ENCODE peak calls at places on chromosomes 1 and 21, in four cellular contexts. N is CD8-positive, alpha-beta T cell; S is right cardiac atrium; Q is heart left ventricle. F is an unnamed sample.

GRCh38 chr21:41640756-41641509 is 125.9 kb downstream of the RIPK4 start:
- DNase-seq in N (no peak), S (no peak), Q (no peak), F (no peak)

GRCh38 chr1:53195913-53196484 is 625 bp upstream of the CPT2 start:
- DNase-seq in N (no peak), S (no peak), Q (no peak), F (no peak)

GRCh38 chr1:228964178-228964819 is 229.0 kb downstream of the RHOU start:
- DNase-seq in N (no peak), S (peak; percentile 88), Q (peak; percentile 62), F (no peak)

GRCh38 chr1:35851175-35851869 is 31.7 kb upstream of the AGO1 start:
- DNase-seq in N (no peak), S (no peak), Q (no peak), F (no peak)

GRCh38 chr1:213041443-213041842 is 9.6 kb upstream of the RPS6KC1 start:
- DNase-seq in N (no peak), S (no peak), Q (no peak), F (peak; percentile 2)

GRCh38 chr1:229567109-229567868 is 8.8 kb upstream of the ABCB10 start:
- DNase-seq in N (no peak), S (no peak), Q (no peak), F (no peak)

GRCh38 chr21:25862596-25862995 is 127.8 kb downstream of the GABPA start:
- DNase-seq in N (no peak), S (no peak), Q (no peak), F (no peak)

GRCh38 chr1:66197785-66198184 is 336.2 kb upstream of the SGIP1 start:
- DNase-seq in N (no peak), S (no peak), Q (no peak), F (no peak)

GRCh38 chr1:101745549-101745948 is 251.2 kb downstream of the OLFM3 start:
- DNase-seq in N (no peak), S (no peak), Q (no peak), F (no peak)

GRCh38 chr1:191904991-191905390 is 253.3 kb upstream of the RGS18 start:
- DNase-seq in N (no peak), S (no peak), Q (no peak), F (no peak)

GRCh38 chr1:184270556-184270955 is 116.3 kb upstream of the C1orf21 start:
- DNase-seq in N (no peak), S (no peak), Q (no peak), F (no peak)

GRCh38 chr1:98794196-98794886 is 132.8 kb downstream of the SNX7 start:
- DNase-seq in N (peak; percentile 51), S (no peak), Q (peak; percentile 23), F (peak; percentile 24)

GRCh38 chr1:20589331-20590312 is 725 bp downstream of the CDA start:
- DNase-seq in N (no peak), S (peak; percentile 81), Q (peak; percentile 71), F (no peak)

GRCh38 chr1:1024421-1025415 is 4.8 kb downstream of the AGRN start:
- DNase-seq in N (no peak), S (peak; percentile 65), Q (no peak), F (peak; percentile 40)

GRCh38 chr1:27506703-27507102 is 16.7 kb upstream of the WASF2 start:
- DNase-seq in N (no peak), S (peak; percentile 37), Q (no peak), F (no peak)

GRCh38 chr1:101022294-101022693 is 3.3 kb downstream of the DPH5 start:
- DNase-seq in N (no peak), S (no peak), Q (no peak), F (peak; percentile 8)

GRCh38 chr1:34839526-34840305 is 19.8 kb downstream of the SMIM12 start:
- DNase-seq in N (no peak), S (no peak), Q (no peak), F (no peak)

GRCh38 chr1:226268421-226269124 is 40.4 kb downstream of the LIN9 start:
- DNase-seq in N (no peak), S (no peak), Q (no peak), F (no peak)

GRCh38 chr1:34529935-34530859 is 224.7 kb upstream of the GJB5 start:
- DNase-seq in N (no peak), S (no peak), Q (no peak), F (no peak)

GRCh38 chr1:118998171-118998570 is 10.0 kb upstream of the TBX15 start:
- DNase-seq in N (no peak), S (no peak), Q (no peak), F (no peak)

GRCh38 chr1:109443476-109443875 is 17.2 kb upstream of the PSMA5 start:
- DNase-seq in N (no peak), S (no peak), Q (no peak), F (no peak)

GRCh38 chr1:23210963-23211362 is 6.3 kb downstream of the HTR1D start:
- DNase-seq in N (no peak), S (no peak), Q (no peak), F (peak; percentile 55)

GRCh38 chr1:53572802-53573148 is 113.6 kb downstream of the DMRTB1 start:
- DNase-seq in N (no peak), S (no peak), Q (no peak), F (no peak)

GRCh38 chr1:20339811-20340457 is 49.3 kb downstream of the VWA5B1 start:
- DNase-seq in N (no peak), S (no peak), Q (no peak), F (no peak)

GRCh38 chr1:156670791-156671190 is 6.4 kb downstream of the NES start:
- DNase-seq in N (no peak), S (no peak), Q (no peak), F (no peak)

GRCh38 chr1:153796786-153797659 is 21.8 kb downstream of the SLC27A3 start:
- DNase-seq in N (peak; percentile 86), S (peak; percentile 91), Q (peak; percentile 83), F (no peak)

GRCh38 chr1:28437924-28438699 is 67.7 kb upstream of the RCC1 start:
- DNase-seq in N (no peak), S (peak; percentile 85), Q (peak; percentile 85), F (peak; percentile 93)

GRCh38 chr1:51574796-51575195 is 42.1 kb upstream of the OSBPL9 start:
- DNase-seq in N (no peak), S (no peak), Q (no peak), F (no peak)

GRCh38 chr1:181134543-181135461 is 46.3 kb downstream of the IER5 start:
- DNase-seq in N (no peak), S (peak; percentile 71), Q (peak; percentile 61), F (peak; percentile 89)

GRCh38 chr21:14236180-14236579 is 20.2 kb downstream of the RBM11 start:
- DNase-seq in N (no peak), S (no peak), Q (no peak), F (no peak)

GRCh38 chr1:8078176-8078671 is 52.1 kb upstream of the ERRFI1 start:
- DNase-seq in N (no peak), S (no peak), Q (no peak), F (peak; percentile 77)

GRCh38 chr1:12031039-12031980 is 12.0 kb downstream of the MIIP start:
- DNase-seq in N (no peak), S (peak; percentile 67), Q (peak; percentile 68), F (no peak)

GRCh38 chr1:70146488-70146887 is 58.9 kb downstream of the LRRC40 start:
- DNase-seq in N (no peak), S (no peak), Q (no peak), F (no peak)

GRCh38 chr1:74673351-74674111 is at the start of gene ERICH3:
- DNase-seq in N (no peak), S (peak; percentile 46), Q (no peak), F (no peak)

GRCh38 chr1:23196627-23197328 is 20.5 kb downstream of the HTR1D start:
- DNase-seq in N (no peak), S (no peak), Q (no peak), F (peak; percentile 88)

GRCh38 chr1:13820456-13820855 is 120.5 kb downstream of the PRDM2 start:
- DNase-seq in N (no peak), S (peak; percentile 32), Q (no peak), F (no peak)

GRCh38 chr1:25035523-25036116 is 105.5 kb upstream of the RUNX3 start:
- DNase-seq in N (no peak), S (no peak), Q (no peak), F (no peak)

GRCh38 chr1:246971969-246972368 is 35.9 kb downstream of the ZNF695 start:
- DNase-seq in N (no peak), S (peak; percentile 47), Q (no peak), F (no peak)

GRCh38 chr1:203324103-203325003 is 19.0 kb downstream of the BTG2 start:
- DNase-seq in N (peak; percentile 85), S (peak; percentile 71), Q (peak; percentile 54), F (no peak)
- H3K27ac ChIP-seq in N (peak overlapping the region; percentile 59), S (peak overlapping the region; percentile 93), Q (peak overlapping the region; percentile 89), F (no peak overlapping the region)

DNA sequence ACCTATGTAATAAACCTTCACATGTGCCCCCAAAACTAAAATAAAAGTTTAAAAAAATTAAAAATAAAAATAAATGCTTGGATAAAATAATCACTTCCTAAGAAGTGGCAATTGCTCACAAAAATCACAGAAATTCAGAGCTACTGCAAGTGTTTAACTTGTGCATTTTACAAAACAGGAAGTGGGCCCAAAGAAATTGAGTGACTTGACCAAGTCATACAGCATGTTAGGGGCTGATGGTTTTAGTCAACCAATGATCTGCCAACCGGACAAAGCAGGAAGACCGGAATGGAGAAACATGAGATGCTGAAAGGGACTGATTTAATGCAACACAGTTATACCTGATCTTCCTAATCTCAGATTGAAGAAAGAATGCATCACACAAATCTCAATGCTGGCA is 96.5 kb downstream of the SMYD2 start:
- DNase-seq in N (no peak), S (no peak), Q (no peak), F (no peak)
- H3K27ac ChIP-seq in N (no peak overlapping the region), S (no peak overlapping the region), Q (no peak overlapping the region), F (no peak overlapping the region)

GRCh38 chr1:9763914-9764313 is 59.9 kb downstream of the CLSTN1 start:
- DNase-seq in N (no peak), S (no peak), Q (no peak), F (no peak)
- H3K27ac ChIP-seq in N (no peak overlapping the region), S (no peak overlapping the region), Q (no peak overlapping the region), F (peak overlapping the region; percentile 99)

GRCh38 chr1:235442788-235443429 is 61.3 kb downstream of the B3GALNT2 start:
- DNase-seq in N (no peak), S (no peak), Q (no peak), F (no peak)
- H3K27ac ChIP-seq in N (no peak overlapping the region), S (no peak overlapping the region), Q (no peak overlapping the region), F (peak overlapping the region; percentile 65)

GRCh38 chr1:2407166-2407990 is 5.0 kb downstream of the PEX10 start:
- DNase-seq in N (no peak), S (peak; percentile 38), Q (no peak), F (no peak)
- H3K27ac ChIP-seq in N (no peak overlapping the region), S (no peak overlapping the region), Q (no peak overlapping the region), F (no peak overlapping the region)